ENCODE peak calls at places on chromosomes 5 and 9, in four cellular contexts. C is CD4-positive, alpha-beta T cell; D is naive thymus-derived CD8-positive, alpha-beta T cell; J is foreskin keratinocyte. G is an unnamed sample.

GRCh38 chr5:67012241-67012640 is 184.4 kb downstream of the CD180 start:
- DNase-seq in D (no peak), J (peak), C (no peak), G (no peak)

GRCh38 chr5:154627711-154628678 is 127.2 kb upstream of the LARP1 start:
- DNase-seq in J (peak), D (no peak), C (no peak), G (no peak)

GRCh38 chr5:9173281-9174048 is 372.4 kb downstream of the SEMA5A start:
- DNase-seq in J (peak), C (no peak), D (no peak), G (no peak)

GRCh38 chr9:109817146-109817845 is 37.3 kb downstream of the PALM2AKAP2 start:
- DNase-seq in J (peak), D (no peak), C (no peak), G (no peak)

GRCh38 chr9:35832814-35833213 is 3.8 kb downstream of the TMEM8B start:
- DNase-seq in J (no peak), C (no peak), D (no peak), G (no peak)

GRCh38 chr5:151023651-151024050 is 3.3 kb downstream of the GPX3 start:
- DNase-seq in C (no peak), J (peak), D (no peak), G (no peak)

GRCh38 chr9:98247826-98248657 is 7.4 kb downstream of the TBC1D2 start:
- DNase-seq in D (no peak), C (no peak), J (no peak), G (no peak)

GRCh38 chr9:80197661-80198060 is 625.9 kb downstream of the TLE4 start:
- DNase-seq in J (peak), C (no peak), D (no peak), G (no peak)

GRCh38 chr9:2787065-2787464 is 56.8 kb downstream of the PUM3 start:
- DNase-seq in J (peak), C (no peak), D (no peak), G (no peak)

G was measured in substantia nigra.